ENCODE peak calls at places on chromosomes 6 and 20, in seven cellular contexts. R is foreskin keratinocyte, L is nephron progenitor cell, X is coronary artery, Q is left ventricle myocardium inferior, I is colonic mucosa, B is Peyer's patch. P is an unnamed sample.

GRCh38 chr20:41052742-41053419 is 24.3 kb downstream of the TOP1 start:
- DNase-seq in Q (no peak), I (no peak), L (no peak), R (no peak), B (no peak), X (no peak), P (no peak)

GRCh38 chr20:19976595-19977372 is 40.4 kb upstream of the NAA20 start:
- DNase-seq in X (no peak), R (peak; percentile 70), B (no peak), Q (peak; percentile 70), L (peak; percentile 33), I (no peak), P (peak; percentile 43)

GRCh38 chr6:70375166-70375565 is 38.1 kb upstream of the FAM135A start:
- DNase-seq in Q (no peak), I (no peak), L (no peak), X (no peak), B (no peak), R (peak; percentile 81), P (no peak)

GRCh38 chr6:11972806-11973205 is 39.3 kb upstream of the HIVEP1 start:
- DNase-seq in X (no peak), B (no peak), L (no peak), R (no peak), I (no peak), Q (no peak), P (no peak)

GRCh38 chr6:19979059-19979458 is 141.9 kb downstream of the ID4 start:
- DNase-seq in Q (no peak), L (no peak), I (no peak), X (no peak), R (no peak), B (no peak), P (no peak)

GRCh38 chr6:37280162-37280895 is 22.4 kb upstream of the TMEM217 start:
- DNase-seq in Q (no peak), L (peak; percentile 19), R (no peak), B (no peak), X (no peak), I (no peak), P (no peak)

GRCh38 chr20:58707770-58708169 is 15.2 kb downstream of the NPEPL1 start:
- DNase-seq in Q (peak; percentile 6), L (no peak), R (no peak), B (no peak), I (peak; percentile 7), X (no peak), P (no peak)

GRCh38 chr6:128492386-128492785 is 28.0 kb downstream of the PTPRK start:
- DNase-seq in R (no peak), Q (no peak), B (no peak), X (no peak), I (no peak), L (no peak), P (no peak)

GRCh38 chr20:51431321-51431720 is 111.2 kb downstream of the NFATC2 start:
- DNase-seq in B (no peak), R (no peak), Q (no peak), X (no peak), I (no peak), L (no peak), P (no peak)

GRCh38 chr6:15512126-15512525 is 150.7 kb downstream of the DTNBP1 start:
- DNase-seq in Q (no peak), B (no peak), X (no peak), L (peak; percentile 31), I (no peak), R (no peak), P (no peak)

GRCh38 chr6:1337791-1338190 is 25.9 kb downstream of the FOXQ1 start:
- DNase-seq in I (no peak), Q (no peak), B (no peak), L (no peak), X (no peak), R (no peak), P (no peak)

GRCh38 chr6:1334725-1335124 is 22.8 kb downstream of the FOXQ1 start:
- DNase-seq in R (no peak), X (no peak), B (no peak), L (no peak), Q (no peak), I (peak; percentile 31), P (no peak)

GRCh38 chr6:1335367-1336037 is 23.6 kb downstream of the FOXQ1 start:
- DNase-seq in B (peak; percentile 58), X (no peak), L (no peak), R (peak; percentile 98), Q (no peak), I (peak; percentile 69), P (peak; percentile 82)

DNA sequence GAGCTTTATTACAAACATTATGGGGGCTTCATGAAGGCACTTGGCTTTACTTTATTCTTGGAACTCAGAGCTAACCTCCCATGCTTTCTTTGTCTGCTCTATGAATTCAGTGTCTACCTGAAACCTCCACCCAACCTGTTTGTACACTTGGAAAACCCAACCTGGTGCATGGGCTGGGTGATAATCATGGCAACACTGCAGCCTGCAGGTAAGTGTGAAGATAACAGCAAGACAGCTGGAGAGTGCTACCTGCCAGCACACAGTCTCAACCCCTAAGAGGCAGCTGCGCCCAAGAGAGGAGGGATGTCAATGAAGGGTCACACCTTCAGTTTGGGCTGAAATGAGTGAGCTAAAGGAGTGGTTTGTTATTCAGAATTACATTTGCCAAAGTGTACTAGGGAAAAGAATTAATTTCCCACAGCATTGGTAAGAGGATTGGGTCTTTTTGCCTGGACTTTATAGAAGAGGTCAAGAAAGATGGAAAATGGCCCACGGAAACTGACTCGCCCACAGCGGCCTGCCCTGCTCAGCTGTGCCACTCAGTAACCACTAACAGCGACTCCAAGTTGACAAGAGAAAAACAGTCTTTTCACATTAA is 24.4 kb downstream of the FOXQ1 start:
- DNase-seq in X (no peak), R (peak; percentile 85), I (peak; percentile 67), B (peak; percentile 51), Q (no peak), L (no peak), P (peak; percentile 73)
- TF ChIP-seq CTCF in X (no peak), R (peak; percentile 94), I (peak; percentile 22), B (peak; percentile 70), Q (no peak), L (peak; percentile 18), P (peak; percentile 58)

GRCh38 chr6:125979101-125979500 is 7.2 kb upstream of the TRMT11 start:
- DNase-seq in L (no peak), Q (no peak), I (no peak), X (no peak), B (no peak), R (no peak), P (no peak)

GRCh38 chr6:125970760-125971159 is 14.2 kb downstream of the HINT3 start:
- DNase-seq in X (no peak), B (no peak), I (no peak), Q (no peak), L (no peak), R (no peak), P (no peak)

GRCh38 chr6:125968493-125968892 is 11.9 kb downstream of the HINT3 start:
- DNase-seq in L (no peak), Q (no peak), X (no peak), I (no peak), R (no peak), B (no peak), P (no peak)

DNA sequence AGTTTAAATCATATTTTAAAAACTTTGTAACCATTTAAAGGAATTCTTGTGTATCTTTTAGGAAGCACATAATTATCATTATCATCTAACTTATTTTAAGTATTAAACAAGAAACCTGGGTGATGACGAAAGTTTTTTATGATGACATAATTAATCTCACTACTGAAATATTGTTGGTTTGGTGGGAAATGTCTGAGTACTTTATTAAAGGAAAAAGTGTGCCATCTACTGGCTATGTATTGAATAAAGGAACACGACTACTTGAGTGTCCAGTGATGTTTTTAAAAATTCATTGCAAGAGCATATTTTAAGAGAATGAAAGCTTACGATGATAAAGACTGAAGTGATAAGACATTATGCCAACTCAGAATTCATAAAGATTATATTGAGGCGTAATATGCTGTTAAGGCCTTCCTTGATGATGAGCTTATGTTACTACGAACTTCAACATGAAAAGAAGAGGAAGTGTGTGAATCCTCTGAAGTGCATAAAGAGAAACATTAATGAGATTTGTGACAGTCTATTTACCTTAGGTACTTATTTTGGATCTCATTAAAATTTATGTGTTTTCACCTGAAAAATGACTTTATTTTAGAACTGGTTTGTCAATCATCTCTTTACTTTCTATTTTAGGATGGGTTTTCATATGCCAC is 12.0 kb upstream of the TRMT11 start:
- DNase-seq in L (no peak), Q (no peak), X (no peak), R (peak; percentile 27), I (no peak), B (no peak), P (no peak)
- TF ChIP-seq CTCF in L (peak; percentile 51), Q (peak; percentile 68), X (peak; percentile 35), R (peak; percentile 74), I (peak; percentile 36), B (peak; percentile 62), P (no peak)

GRCh38 chr6:25902071-25902470 is 28.0 kb upstream of the SLC17A3 start:
- DNase-seq in B (no peak), I (no peak), Q (no peak), R (no peak), L (no peak), X (no peak), P (no peak)
- TF ChIP-seq CTCF in B (no peak), I (no peak), Q (no peak), R (no peak), L (no peak), X (no peak), P (no peak)

DNA sequence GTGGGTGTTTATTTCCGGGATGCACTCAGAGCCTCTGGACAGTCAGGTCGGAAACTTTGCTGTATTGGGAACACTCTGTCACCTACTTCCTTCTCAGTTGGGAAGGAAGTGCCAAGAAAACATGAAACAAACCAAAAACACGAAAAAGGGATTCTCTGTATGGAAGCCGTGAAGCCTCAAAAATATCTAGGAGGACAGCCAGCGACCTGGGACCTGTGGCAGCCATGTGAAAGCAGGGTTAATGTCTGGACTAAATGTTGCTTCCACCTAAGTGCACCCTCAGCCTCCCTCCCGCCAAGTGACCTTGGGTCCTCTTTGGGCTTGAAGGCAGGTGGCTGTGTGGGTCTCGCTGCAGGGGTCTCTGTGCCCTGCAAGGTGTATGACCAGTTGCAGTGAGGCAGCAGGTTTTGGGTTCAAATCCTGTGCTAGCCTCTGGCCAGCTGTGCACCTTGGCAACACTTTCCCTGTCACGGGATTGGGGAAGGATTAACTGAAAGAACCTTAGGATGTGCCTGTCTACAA is 846 bp downstream of the MAVS start:
- DNase-seq in L (no peak), Q (no peak), X (no peak), B (no peak), R (peak; percentile 18), I (no peak), P (no peak)
- TF ChIP-seq CTCF in L (no peak), Q (no peak), X (no peak), B (no peak), R (no peak), I (no peak), P (no peak)